ENCODE peak calls at places on chromosome 21, in eight cellular contexts. A is HT-29; C is dermis blood vessel endothelial cell; H is activated T-helper 1 cell treated with anti-CD3 and anti-CD28 coated beads, Interleukin-2, amount 50 U/mL, for 16 hours; L is cardiac fibroblast; E is naive B cell; B is NCI-H1105; F is glutamatergic neuron. K is an unnamed sample.

GRCh38 chr21:33641339-33642026 is at the start of gene CRYZL1:
- DNase-seq in A (peak; percentile 97), C (peak; percentile 100), H (peak; percentile 99), L (peak; percentile 100), E (peak; percentile 100), B (peak; percentile 100), F (peak; percentile 100), K (peak; percentile 99)

GRCh38 chr21:30194701-30195299 is 21.1 kb downstream of the CLDN8 start:
- DNase-seq in A (peak; percentile 57), C (no peak), H (no peak), L (peak; percentile 58), E (no peak), B (peak; percentile 28), F (no peak), K (peak; percentile 10)

GRCh38 chr21:38643404-38644023 is 145.2 kb upstream of the ERG start:
- DNase-seq in A (no peak), C (no peak), H (no peak), L (no peak), E (no peak), B (no peak), F (no peak), K (no peak)

GRCh38 chr21:38958940-38959685 is 153.4 kb downstream of the ETS2 start:
- DNase-seq in A (peak; percentile 65), C (no peak), H (no peak), L (peak; percentile 84), E (no peak), B (no peak), F (no peak), K (peak; percentile 62)

GRCh38 chr21:36630485-36631206 is 68.3 kb upstream of the SIM2 start:
- DNase-seq in A (peak; percentile 70), C (peak; percentile 76), H (peak; percentile 26), L (peak; percentile 53), E (peak; percentile 9), B (peak; percentile 58), F (peak; percentile 84), K (peak; percentile 48)

GRCh38 chr21:46509760-46510159 is 51.1 kb downstream of the DIP2A start:
- DNase-seq in A (peak; percentile 70), C (peak; percentile 44), H (no peak), L (no peak), E (no peak), B (no peak), F (no peak), K (peak; percentile 87)

GRCh38 chr21:37045139-37045538 is 27.7 kb downstream of the PIGP start:
- DNase-seq in A (no peak), C (no peak), H (no peak), L (no peak), E (peak; percentile 49), B (no peak), F (no peak), K (no peak)

GRCh38 chr21:25967566-25968438 is 202.8 kb downstream of the APP start:
- DNase-seq in A (no peak), C (peak; percentile 77), H (no peak), L (peak; percentile 49), E (peak; percentile 55), B (no peak), F (no peak), K (no peak)

GRCh38 chr21:28516996-28517592 is 475.6 kb downstream of the LTN1 start:
- DNase-seq in A (peak; percentile 74), C (peak; percentile 78), H (peak; percentile 6), L (peak; percentile 57), E (peak; percentile 42), B (peak; percentile 37), F (peak; percentile 75), K (peak; percentile 60)